ENCODE peak calls at places on chromosome 12, in five cellular contexts. X is endothelial cell of umbilical vein, F is K562, D is H1, G is HepG2. T is an unnamed sample.

GRCh38 chr12:27810756-27811155 is 30.7 kb upstream of the MANSC4 start:
- DNase-seq in X (no peak), F (no peak), D (no peak), G (no peak), T (no peak)

GRCh38 chr12:51004504-51004903 is 21.7 kb downstream of the SLC11A2 start:
- DNase-seq in X (no peak), F (no peak), D (no peak), G (no peak), T (no peak)

GRCh38 chr12:70840966-70841365 is 79.6 kb downstream of the PTPRR start:
- DNase-seq in X (no peak), F (no peak), D (no peak), G (no peak), T (no peak)

GRCh38 chr12:49296836-49297694 is 2.1 kb downstream of the PRPH start:
- DNase-seq in X (no peak), F (peak; percentile 89), D (no peak), G (peak; percentile 48), T (peak; percentile 86)

GRCh38 chr12:15151141-15152091 is 69.8 kb downstream of the RERG start:
- DNase-seq in X (peak; percentile 50), F (peak; percentile 2), D (no peak), G (peak; percentile 5), T (peak; percentile 32)

GRCh38 chr12:92735131-92735721 is 32.4 kb downstream of the PLEKHG7 start:
- DNase-seq in X (peak; percentile 94), F (no peak), D (no peak), G (no peak), T (peak; percentile 26)

GRCh38 chr12:93274937-93275336 is 102.8 kb upstream of the NUDT4 start:
- DNase-seq in X (no peak), F (no peak), D (no peak), G (no peak), T (no peak)

GRCh38 chr12:75760481-75761324 is 249.3 kb upstream of the KRR1 start:
- DNase-seq in X (no peak), F (no peak), D (no peak), G (no peak), T (no peak)

GRCh38 chr12:110931315-110931728 is 10.9 kb upstream of the MYL2 start:
- DNase-seq in X (no peak), F (no peak), D (no peak), G (no peak), T (no peak)
- TF ChIP-seq CTCF in X (no peak), F (no peak), D (no peak), G (no peak), T (no peak)

GRCh38 chr12:52682938-52683574 is 2.8 kb upstream of the KRT1 start:
- DNase-seq in X (no peak), F (no peak), D (no peak), G (no peak), T (no peak)

GRCh38 chr12:52682381-52682660 is 2.1 kb upstream of the KRT1 start:
- DNase-seq in X (no peak), F (no peak), D (no peak), G (no peak), T (no peak)

GRCh38 chr12:52680363-52680762 is at the start of gene KRT1:
- DNase-seq in X (no peak), F (no peak), D (no peak), G (no peak), T (no peak)

GRCh38 chr12:52679875-52680274 is 332 bp downstream of the KRT1 start:
- DNase-seq in X (no peak), F (no peak), D (no peak), G (no peak), T (no peak)

DNA sequence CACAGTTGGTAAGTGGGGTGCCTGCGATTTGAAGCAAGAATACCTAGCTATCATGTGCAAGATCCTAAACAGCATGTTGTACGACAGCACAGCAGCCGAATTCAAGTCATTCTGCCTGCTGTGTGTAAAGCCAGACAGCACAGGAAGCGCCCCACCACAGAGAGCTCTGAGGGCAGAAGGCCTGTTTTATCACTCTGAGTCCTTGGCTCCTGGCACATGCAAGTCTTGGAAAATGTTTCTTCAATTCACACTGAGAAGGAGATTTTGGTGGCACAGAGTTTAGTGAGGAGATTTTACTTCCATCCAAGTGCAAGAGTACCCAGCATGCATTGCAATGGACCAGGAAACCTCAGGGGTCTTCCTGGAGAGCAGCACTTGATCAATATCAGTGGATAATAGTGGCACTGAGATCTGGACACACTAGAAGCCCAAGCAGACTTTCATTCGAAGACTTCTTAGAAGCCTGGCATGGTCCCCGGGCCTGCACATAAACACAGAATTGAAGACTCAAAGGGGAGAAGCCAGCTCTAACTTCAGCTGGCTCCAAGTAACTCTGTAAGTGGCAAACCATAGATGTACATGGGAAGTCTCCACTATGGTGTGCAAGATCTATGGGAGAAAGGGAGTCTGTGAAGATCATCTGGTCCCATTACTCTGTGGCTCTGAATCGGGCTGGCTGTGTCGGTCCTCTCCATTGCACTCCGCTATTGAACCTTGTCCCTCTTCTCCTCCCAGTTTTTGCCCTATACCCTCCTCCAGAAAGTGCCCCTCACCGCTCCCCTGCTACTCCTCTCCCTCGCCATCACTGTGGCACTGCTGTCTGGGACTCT is 1.6 kb upstream of the KRT1 start:
- DNase-seq in X (no peak), F (no peak), D (no peak), G (no peak), T (no peak)
- TF ChIP-seq JUN in X (no peak), F (no peak), D (no peak), G (no peak), T (no peak)

GRCh38 chr12:88577537-88577936 is 2.7 kb downstream of the KITLG start:
- DNase-seq in X (peak; percentile 31), F (no peak), D (no peak), G (no peak), T (peak; percentile 28)

GRCh38 chr12:88572785-88573565 is 7.3 kb downstream of the KITLG start:
- DNase-seq in X (peak; percentile 21), F (no peak), D (no peak), G (no peak), T (no peak)

GRCh38 chr12:88574278-88574677 is 6.0 kb downstream of the KITLG start:
- DNase-seq in X (no peak), F (no peak), D (no peak), G (no peak), T (no peak)

GRCh38 chr12:88578274-88578673 is 2.0 kb downstream of the KITLG start:
- DNase-seq in X (peak; percentile 39), F (no peak), D (no peak), G (peak; percentile 29), T (no peak)

GRCh38 chr12:88575361-88575959 is 4.8 kb downstream of the KITLG start:
- DNase-seq in X (no peak), F (no peak), D (no peak), G (no peak), T (no peak)
- H3K4me2 ChIP-seq in X (no peak overlapping the region), F (no peak overlapping the region), D (no peak overlapping the region), G (no peak overlapping the region), T (no peak overlapping the region)

GRCh38 chr12:100824476-100824875 is 29.9 kb downstream of the ANO4 start:
- DNase-seq in X (peak; percentile 4), F (no peak), D (no peak), G (no peak), T (no peak)

GRCh38 chr12:100823988-100824387 is 29.4 kb downstream of the ANO4 start:
- DNase-seq in X (no peak), F (no peak), D (no peak), G (no peak), T (no peak)

GRCh38 chr12:100830003-100830795 is 35.6 kb downstream of the ANO4 start:
- DNase-seq in X (no peak), F (no peak), D (no peak), G (no peak), T (no peak)

GRCh38 chr12:100826323-100826722 is 31.7 kb downstream of the ANO4 start:
- DNase-seq in X (peak; percentile 26), F (peak; percentile 40), D (no peak), G (peak; percentile 23), T (peak; percentile 34)

DNA sequence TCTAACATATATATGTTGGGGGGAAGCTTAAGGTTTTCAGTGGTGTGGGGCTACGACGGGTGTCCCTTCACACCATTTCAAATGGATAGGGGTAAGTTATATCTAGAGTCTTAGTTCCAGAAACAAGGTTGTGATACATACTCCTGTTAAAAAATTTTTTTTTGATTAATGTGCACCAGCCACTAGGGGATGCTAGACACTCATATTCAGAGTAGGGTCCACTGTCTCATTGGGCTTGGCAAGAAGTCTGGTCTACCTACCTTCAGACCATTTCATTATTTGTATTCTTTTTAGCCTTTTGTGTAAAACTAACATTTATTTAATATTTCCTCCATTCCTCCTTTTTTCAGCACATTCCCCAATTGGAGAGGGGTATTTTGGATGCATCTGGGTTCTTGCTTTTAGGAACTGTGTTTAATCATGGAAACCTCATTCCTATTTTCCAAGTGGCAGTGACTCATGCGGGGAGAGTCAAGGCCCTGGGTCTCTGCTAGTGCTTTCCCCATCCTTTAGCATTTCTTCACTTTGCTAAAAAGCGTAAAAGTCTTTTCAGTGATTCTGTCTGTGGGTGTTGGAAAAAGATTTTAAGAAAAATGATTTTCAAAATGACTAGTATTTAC is 33.4 kb downstream of the ANO4 start:
- DNase-seq in X (peak; percentile 24), F (peak; percentile 21), D (no peak), G (peak; percentile 13), T (peak; percentile 51)
- TF ChIP-seq CTCF in X (peak; percentile 42), F (peak; percentile 17), D (peak; percentile 73), G (peak; percentile 64), T (peak; percentile 62)

DNA sequence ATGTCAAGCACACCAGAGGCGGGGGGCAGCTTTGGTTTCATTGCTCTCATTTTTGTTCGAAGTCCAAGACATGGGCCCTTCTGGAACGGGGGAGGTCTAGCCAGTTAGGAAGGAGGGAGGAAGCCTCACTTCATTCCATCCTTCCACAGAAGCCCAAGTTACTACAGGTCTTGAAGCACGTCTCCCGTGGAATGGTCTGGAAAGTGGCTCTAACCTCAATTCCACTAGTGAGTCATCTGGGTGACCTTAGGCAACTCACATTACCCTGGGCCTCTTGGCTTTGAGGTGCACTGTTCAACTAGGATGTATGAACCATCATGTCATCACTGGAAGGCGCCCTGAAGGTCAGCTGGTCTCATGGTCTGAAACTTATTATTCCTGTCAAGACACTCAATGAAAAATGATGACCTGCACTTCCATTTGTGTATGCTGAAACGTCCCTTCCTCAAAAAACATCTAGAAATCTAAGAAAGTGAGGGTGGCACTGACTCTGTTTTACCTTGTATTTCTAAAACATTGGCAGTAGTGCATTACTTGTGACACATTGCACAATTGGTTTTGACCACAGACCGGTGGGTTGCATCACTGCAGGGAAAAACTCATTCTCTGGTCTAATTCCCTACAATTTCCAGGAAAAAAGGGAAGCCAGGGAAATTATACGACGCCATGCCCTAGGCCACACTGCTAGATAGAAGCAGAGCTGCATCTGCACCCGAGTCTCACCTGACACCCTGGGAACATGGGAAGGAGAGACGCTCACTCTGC is 156.5 kb downstream of the NTF3 start:
- DNase-seq in X (no peak), F (no peak), D (no peak), G (no peak), T (no peak)
- TF ChIP-seq JUN in X (no peak), F (no peak), D (no peak), G (no peak), T (no peak)

DNA sequence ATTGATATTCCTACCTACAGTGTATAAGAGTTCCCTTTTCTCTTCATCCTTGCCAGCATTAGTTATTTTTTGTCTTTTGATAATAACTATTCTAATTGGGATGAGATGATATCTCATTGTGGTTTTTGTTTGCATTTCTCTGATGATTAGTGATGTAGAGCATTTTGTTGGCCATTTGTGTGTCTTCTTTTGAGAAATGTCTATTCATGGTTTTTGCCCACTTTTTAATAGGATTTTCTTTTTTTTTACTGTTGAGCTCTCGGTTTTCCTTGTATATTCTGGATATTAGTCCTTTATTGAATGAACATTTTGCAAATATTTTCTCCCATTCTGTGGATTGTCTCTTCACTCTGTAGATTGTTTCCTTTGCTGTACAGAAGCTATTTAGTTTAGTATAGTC is 79.6 kb upstream of the AMIGO2 start:
- DNase-seq in X (no peak), F (no peak), D (no peak), G (no peak), T (no peak)
- H3K4me2 ChIP-seq in X (no peak overlapping the region), F (no peak overlapping the region), D (no peak overlapping the region), G (no peak overlapping the region), T (no peak overlapping the region)

GRCh38 chr12:121513464-121514183 is 67.2 kb downstream of the KDM2B start:
- DNase-seq in X (no peak), F (peak; percentile 86), D (peak; percentile 38), G (peak; percentile 78), T (peak; percentile 84)
- TF ChIP-seq CTCF in X (no peak), F (no peak), D (peak; percentile 21), G (peak; percentile 43), T (no peak)

T was measured in A549.